ENCODE peak calls at places on chromosomes 4 and X, in nine cellular contexts. One of them, this sample, is unnamed.

GRCh38 chrX:48989483-48989882 is 12.6 kb downstream of the GRIPAP1 start:
- DNase-seq in ureter: no peak
- DNase-seq in posterior cingulate gyrus: no peak
- DNase-seq in left ventricle myocardium inferior: no peak
- DNase-seq in activated CD4-positive, alpha-beta T cell treated with anti-CD3 and anti-CD28 coated beads, Interleukin-2, amount 50 U/mL, for 48 hours: no peak
- DNase-seq in M059J: no peak
- DNase-seq in stimulated activated CD8-positive, alpha-beta memory T cell treated with anti-CD3 and anti-CD28 coated beads, Interleukin-12 subunit alpha, Interleukin-12 subunit beta, amount 100 ng/mL, for 4 hours: no peak
- DNase-seq in activated T-helper 1 cell treated with anti-CD3 and anti-CD28 coated beads, Interleukin-12 subunit alpha, Interleukin-12 subunit beta, Interleukin-2, Interleukin-4 antibody, amounts not matched to agents 30 ng/mL and 10 ng/mL and 1 ng/mL, durations not matched to agents 14 hours and 24 hours and 36 hours: no peak
- DNase-seq in NCI-H1694 treated with DMSO at 0.1 percent for 48 hours: no peak
- DNase-seq in this sample: no peak

GRCh38 chrX:69285401-69285871 is 120.2 kb upstream of the PJA1 start:
- DNase-seq in ureter: peak; percentile 71
- DNase-seq in posterior cingulate gyrus: no peak
- DNase-seq in left ventricle myocardium inferior: peak; percentile 51
- DNase-seq in activated CD4-positive, alpha-beta T cell treated with anti-CD3 and anti-CD28 coated beads, Interleukin-2, amount 50 U/mL, for 48 hours: no peak
- DNase-seq in M059J: no peak
- DNase-seq in stimulated activated CD8-positive, alpha-beta memory T cell treated with anti-CD3 and anti-CD28 coated beads, Interleukin-12 subunit alpha, Interleukin-12 subunit beta, amount 100 ng/mL, for 4 hours: no peak
- DNase-seq in activated T-helper 1 cell treated with anti-CD3 and anti-CD28 coated beads, Interleukin-12 subunit alpha, Interleukin-12 subunit beta, Interleukin-2, Interleukin-4 antibody, amounts not matched to agents 30 ng/mL and 10 ng/mL and 1 ng/mL, durations not matched to agents 14 hours and 24 hours and 36 hours: no peak
- DNase-seq in NCI-H1694 treated with DMSO at 0.1 percent for 48 hours: no peak
- DNase-seq in this sample: no peak

GRCh38 chrX:2654436-2655340 is 36.4 kb upstream of the CD99 start:
- DNase-seq in ureter: no peak
- DNase-seq in posterior cingulate gyrus: no peak
- DNase-seq in left ventricle myocardium inferior: no peak
- DNase-seq in activated CD4-positive, alpha-beta T cell treated with anti-CD3 and anti-CD28 coated beads, Interleukin-2, amount 50 U/mL, for 48 hours: no peak
- DNase-seq in M059J: peak; percentile 21
- DNase-seq in stimulated activated CD8-positive, alpha-beta memory T cell treated with anti-CD3 and anti-CD28 coated beads, Interleukin-12 subunit alpha, Interleukin-12 subunit beta, amount 100 ng/mL, for 4 hours: no peak
- DNase-seq in activated T-helper 1 cell treated with anti-CD3 and anti-CD28 coated beads, Interleukin-12 subunit alpha, Interleukin-12 subunit beta, Interleukin-2, Interleukin-4 antibody, amounts not matched to agents 30 ng/mL and 10 ng/mL and 1 ng/mL, durations not matched to agents 14 hours and 24 hours and 36 hours: no peak
- DNase-seq in NCI-H1694 treated with DMSO at 0.1 percent for 48 hours: no peak
- DNase-seq in this sample: peak; percentile 86

GRCh38 chr4:73731968-73732610 is 8.3 kb upstream of the CXCL8 start:
- DNase-seq in ureter: no peak
- DNase-seq in posterior cingulate gyrus: no peak
- DNase-seq in left ventricle myocardium inferior: no peak
- DNase-seq in activated CD4-positive, alpha-beta T cell treated with anti-CD3 and anti-CD28 coated beads, Interleukin-2, amount 50 U/mL, for 48 hours: no peak
- DNase-seq in M059J: no peak
- DNase-seq in stimulated activated CD8-positive, alpha-beta memory T cell treated with anti-CD3 and anti-CD28 coated beads, Interleukin-12 subunit alpha, Interleukin-12 subunit beta, amount 100 ng/mL, for 4 hours: no peak
- DNase-seq in activated T-helper 1 cell treated with anti-CD3 and anti-CD28 coated beads, Interleukin-12 subunit alpha, Interleukin-12 subunit beta, Interleukin-2, Interleukin-4 antibody, amounts not matched to agents 30 ng/mL and 10 ng/mL and 1 ng/mL, durations not matched to agents 14 hours and 24 hours and 36 hours: no peak
- DNase-seq in NCI-H1694 treated with DMSO at 0.1 percent for 48 hours: no peak
- DNase-seq in this sample: no peak

GRCh38 chrX:44483965-44484606 is 58.6 kb downstream of the FUNDC1 start:
- DNase-seq in ureter: no peak
- DNase-seq in posterior cingulate gyrus: no peak
- DNase-seq in left ventricle myocardium inferior: no peak
- DNase-seq in activated CD4-positive, alpha-beta T cell treated with anti-CD3 and anti-CD28 coated beads, Interleukin-2, amount 50 U/mL, for 48 hours: no peak
- DNase-seq in M059J: peak; percentile 59
- DNase-seq in stimulated activated CD8-positive, alpha-beta memory T cell treated with anti-CD3 and anti-CD28 coated beads, Interleukin-12 subunit alpha, Interleukin-12 subunit beta, amount 100 ng/mL, for 4 hours: no peak
- DNase-seq in activated T-helper 1 cell treated with anti-CD3 and anti-CD28 coated beads, Interleukin-12 subunit alpha, Interleukin-12 subunit beta, Interleukin-2, Interleukin-4 antibody, amounts not matched to agents 30 ng/mL and 10 ng/mL and 1 ng/mL, durations not matched to agents 14 hours and 24 hours and 36 hours: no peak
- DNase-seq in NCI-H1694 treated with DMSO at 0.1 percent for 48 hours: no peak
- DNase-seq in this sample: no peak

GRCh38 chrX:137427813-137428212 is 138.1 kb upstream of the ZIC3 start:
- DNase-seq in ureter: no peak
- DNase-seq in posterior cingulate gyrus: no peak
- DNase-seq in left ventricle myocardium inferior: no peak
- DNase-seq in activated CD4-positive, alpha-beta T cell treated with anti-CD3 and anti-CD28 coated beads, Interleukin-2, amount 50 U/mL, for 48 hours: no peak
- DNase-seq in M059J: no peak
- DNase-seq in stimulated activated CD8-positive, alpha-beta memory T cell treated with anti-CD3 and anti-CD28 coated beads, Interleukin-12 subunit alpha, Interleukin-12 subunit beta, amount 100 ng/mL, for 4 hours: no peak
- DNase-seq in activated T-helper 1 cell treated with anti-CD3 and anti-CD28 coated beads, Interleukin-12 subunit alpha, Interleukin-12 subunit beta, Interleukin-2, Interleukin-4 antibody, amounts not matched to agents 30 ng/mL and 10 ng/mL and 1 ng/mL, durations not matched to agents 14 hours and 24 hours and 36 hours: no peak
- DNase-seq in NCI-H1694 treated with DMSO at 0.1 percent for 48 hours: no peak
- DNase-seq in this sample: no peak

GRCh38 chrX:46575991-46576392 is 2.4 kb downstream of the CHST7 start:
- DNase-seq in ureter: no peak
- DNase-seq in posterior cingulate gyrus: no peak
- DNase-seq in left ventricle myocardium inferior: peak; percentile 36
- DNase-seq in activated CD4-positive, alpha-beta T cell treated with anti-CD3 and anti-CD28 coated beads, Interleukin-2, amount 50 U/mL, for 48 hours: no peak
- DNase-seq in M059J: no peak
- DNase-seq in stimulated activated CD8-positive, alpha-beta memory T cell treated with anti-CD3 and anti-CD28 coated beads, Interleukin-12 subunit alpha, Interleukin-12 subunit beta, amount 100 ng/mL, for 4 hours: no peak
- DNase-seq in activated T-helper 1 cell treated with anti-CD3 and anti-CD28 coated beads, Interleukin-12 subunit alpha, Interleukin-12 subunit beta, Interleukin-2, Interleukin-4 antibody, amounts not matched to agents 30 ng/mL and 10 ng/mL and 1 ng/mL, durations not matched to agents 14 hours and 24 hours and 36 hours: no peak
- DNase-seq in NCI-H1694 treated with DMSO at 0.1 percent for 48 hours: no peak
- DNase-seq in this sample: no peak

GRCh38 chr4:64890131-64890710 is 481.0 kb upstream of the TECRL start:
- DNase-seq in ureter: no peak
- DNase-seq in posterior cingulate gyrus: no peak
- DNase-seq in left ventricle myocardium inferior: no peak
- DNase-seq in activated CD4-positive, alpha-beta T cell treated with anti-CD3 and anti-CD28 coated beads, Interleukin-2, amount 50 U/mL, for 48 hours: no peak
- DNase-seq in M059J: peak; percentile 17
- DNase-seq in stimulated activated CD8-positive, alpha-beta memory T cell treated with anti-CD3 and anti-CD28 coated beads, Interleukin-12 subunit alpha, Interleukin-12 subunit beta, amount 100 ng/mL, for 4 hours: no peak
- DNase-seq in activated T-helper 1 cell treated with anti-CD3 and anti-CD28 coated beads, Interleukin-12 subunit alpha, Interleukin-12 subunit beta, Interleukin-2, Interleukin-4 antibody, amounts not matched to agents 30 ng/mL and 10 ng/mL and 1 ng/mL, durations not matched to agents 14 hours and 24 hours and 36 hours: no peak
- DNase-seq in NCI-H1694 treated with DMSO at 0.1 percent for 48 hours: no peak
- DNase-seq in this sample: no peak

GRCh38 chr4:92677805-92678204 is 374.0 kb downstream of the GRID2 start:
- DNase-seq in ureter: no peak
- DNase-seq in posterior cingulate gyrus: no peak
- DNase-seq in left ventricle myocardium inferior: no peak
- DNase-seq in activated CD4-positive, alpha-beta T cell treated with anti-CD3 and anti-CD28 coated beads, Interleukin-2, amount 50 U/mL, for 48 hours: no peak
- DNase-seq in M059J: no peak
- DNase-seq in stimulated activated CD8-positive, alpha-beta memory T cell treated with anti-CD3 and anti-CD28 coated beads, Interleukin-12 subunit alpha, Interleukin-12 subunit beta, amount 100 ng/mL, for 4 hours: no peak
- DNase-seq in activated T-helper 1 cell treated with anti-CD3 and anti-CD28 coated beads, Interleukin-12 subunit alpha, Interleukin-12 subunit beta, Interleukin-2, Interleukin-4 antibody, amounts not matched to agents 30 ng/mL and 10 ng/mL and 1 ng/mL, durations not matched to agents 14 hours and 24 hours and 36 hours: no peak
- DNase-seq in NCI-H1694 treated with DMSO at 0.1 percent for 48 hours: no peak
- DNase-seq in this sample: no peak

GRCh38 chr4:33649015-33649414 is 2595.3 kb downstream of the ARAP2 start:
- DNase-seq in ureter: no peak
- DNase-seq in posterior cingulate gyrus: no peak
- DNase-seq in left ventricle myocardium inferior: no peak
- DNase-seq in activated CD4-positive, alpha-beta T cell treated with anti-CD3 and anti-CD28 coated beads, Interleukin-2, amount 50 U/mL, for 48 hours: no peak
- DNase-seq in M059J: peak; percentile 39
- DNase-seq in stimulated activated CD8-positive, alpha-beta memory T cell treated with anti-CD3 and anti-CD28 coated beads, Interleukin-12 subunit alpha, Interleukin-12 subunit beta, amount 100 ng/mL, for 4 hours: no peak
- DNase-seq in activated T-helper 1 cell treated with anti-CD3 and anti-CD28 coated beads, Interleukin-12 subunit alpha, Interleukin-12 subunit beta, Interleukin-2, Interleukin-4 antibody, amounts not matched to agents 30 ng/mL and 10 ng/mL and 1 ng/mL, durations not matched to agents 14 hours and 24 hours and 36 hours: no peak
- DNase-seq in NCI-H1694 treated with DMSO at 0.1 percent for 48 hours: no peak
- DNase-seq in this sample: no peak

GRCh38 chr4:118237531-118237930 is 115.3 kb downstream of the PRSS12 start:
- DNase-seq in ureter: no peak
- DNase-seq in posterior cingulate gyrus: no peak
- DNase-seq in left ventricle myocardium inferior: no peak
- DNase-seq in activated CD4-positive, alpha-beta T cell treated with anti-CD3 and anti-CD28 coated beads, Interleukin-2, amount 50 U/mL, for 48 hours: no peak
- DNase-seq in M059J: no peak
- DNase-seq in stimulated activated CD8-positive, alpha-beta memory T cell treated with anti-CD3 and anti-CD28 coated beads, Interleukin-12 subunit alpha, Interleukin-12 subunit beta, amount 100 ng/mL, for 4 hours: no peak
- DNase-seq in activated T-helper 1 cell treated with anti-CD3 and anti-CD28 coated beads, Interleukin-12 subunit alpha, Interleukin-12 subunit beta, Interleukin-2, Interleukin-4 antibody, amounts not matched to agents 30 ng/mL and 10 ng/mL and 1 ng/mL, durations not matched to agents 14 hours and 24 hours and 36 hours: no peak
- DNase-seq in NCI-H1694 treated with DMSO at 0.1 percent for 48 hours: no peak
- DNase-seq in this sample: no peak

GRCh38 chrX:119468930-119469635 is 839 bp downstream of the SLC25A5 start:
- DNase-seq in ureter: peak; percentile 89
- DNase-seq in posterior cingulate gyrus: peak; percentile 76
- DNase-seq in left ventricle myocardium inferior: peak; percentile 88
- DNase-seq in activated CD4-positive, alpha-beta T cell treated with anti-CD3 and anti-CD28 coated beads, Interleukin-2, amount 50 U/mL, for 48 hours: peak; percentile 87
- DNase-seq in M059J: peak; percentile 86
- DNase-seq in stimulated activated CD8-positive, alpha-beta memory T cell treated with anti-CD3 and anti-CD28 coated beads, Interleukin-12 subunit alpha, Interleukin-12 subunit beta, amount 100 ng/mL, for 4 hours: peak; percentile 75
- DNase-seq in activated T-helper 1 cell treated with anti-CD3 and anti-CD28 coated beads, Interleukin-12 subunit alpha, Interleukin-12 subunit beta, Interleukin-2, Interleukin-4 antibody, amounts not matched to agents 30 ng/mL and 10 ng/mL and 1 ng/mL, durations not matched to agents 14 hours and 24 hours and 36 hours: peak; percentile 83
- DNase-seq in NCI-H1694 treated with DMSO at 0.1 percent for 48 hours: peak; percentile 50
- DNase-seq in this sample: peak; percentile 89

GRCh38 chrX:17848545-17849265 is 12.4 kb downstream of the RAI2 start:
- DNase-seq in ureter: no peak
- DNase-seq in posterior cingulate gyrus: no peak
- DNase-seq in left ventricle myocardium inferior: no peak
- DNase-seq in activated CD4-positive, alpha-beta T cell treated with anti-CD3 and anti-CD28 coated beads, Interleukin-2, amount 50 U/mL, for 48 hours: no peak
- DNase-seq in M059J: no peak
- DNase-seq in stimulated activated CD8-positive, alpha-beta memory T cell treated with anti-CD3 and anti-CD28 coated beads, Interleukin-12 subunit alpha, Interleukin-12 subunit beta, amount 100 ng/mL, for 4 hours: no peak
- DNase-seq in activated T-helper 1 cell treated with anti-CD3 and anti-CD28 coated beads, Interleukin-12 subunit alpha, Interleukin-12 subunit beta, Interleukin-2, Interleukin-4 antibody, amounts not matched to agents 30 ng/mL and 10 ng/mL and 1 ng/mL, durations not matched to agents 14 hours and 24 hours and 36 hours: no peak
- DNase-seq in NCI-H1694 treated with DMSO at 0.1 percent for 48 hours: no peak
- DNase-seq in this sample: no peak

GRCh38 chr4:183287677-183288076 is 32.4 kb downstream of the CLDN22 start:
- DNase-seq in ureter: no peak
- DNase-seq in posterior cingulate gyrus: no peak
- DNase-seq in left ventricle myocardium inferior: no peak
- DNase-seq in activated CD4-positive, alpha-beta T cell treated with anti-CD3 and anti-CD28 coated beads, Interleukin-2, amount 50 U/mL, for 48 hours: no peak
- DNase-seq in M059J: no peak
- DNase-seq in stimulated activated CD8-positive, alpha-beta memory T cell treated with anti-CD3 and anti-CD28 coated beads, Interleukin-12 subunit alpha, Interleukin-12 subunit beta, amount 100 ng/mL, for 4 hours: no peak
- DNase-seq in activated T-helper 1 cell treated with anti-CD3 and anti-CD28 coated beads, Interleukin-12 subunit alpha, Interleukin-12 subunit beta, Interleukin-2, Interleukin-4 antibody, amounts not matched to agents 30 ng/mL and 10 ng/mL and 1 ng/mL, durations not matched to agents 14 hours and 24 hours and 36 hours: no peak
- DNase-seq in NCI-H1694 treated with DMSO at 0.1 percent for 48 hours: no peak
- DNase-seq in this sample: no peak

GRCh38 chr4:2243682-2244380 is 1.9 kb upstream of the HAUS3 start:
- DNase-seq in ureter: peak; percentile 60
- DNase-seq in posterior cingulate gyrus: no peak
- DNase-seq in left ventricle myocardium inferior: peak; percentile 50
- DNase-seq in activated CD4-positive, alpha-beta T cell treated with anti-CD3 and anti-CD28 coated beads, Interleukin-2, amount 50 U/mL, for 48 hours: no peak
- DNase-seq in M059J: peak; percentile 45
- DNase-seq in stimulated activated CD8-positive, alpha-beta memory T cell treated with anti-CD3 and anti-CD28 coated beads, Interleukin-12 subunit alpha, Interleukin-12 subunit beta, amount 100 ng/mL, for 4 hours: no peak
- DNase-seq in activated T-helper 1 cell treated with anti-CD3 and anti-CD28 coated beads, Interleukin-12 subunit alpha, Interleukin-12 subunit beta, Interleukin-2, Interleukin-4 antibody, amounts not matched to agents 30 ng/mL and 10 ng/mL and 1 ng/mL, durations not matched to agents 14 hours and 24 hours and 36 hours: no peak
- DNase-seq in NCI-H1694 treated with DMSO at 0.1 percent for 48 hours: peak; percentile 16
- DNase-seq in this sample: peak; percentile 50

GRCh38 chrX:153868576-153869472 is 17.1 kb downstream of the L1CAM start:
- DNase-seq in ureter: no peak
- DNase-seq in posterior cingulate gyrus: no peak
- DNase-seq in left ventricle myocardium inferior: no peak
- DNase-seq in activated CD4-positive, alpha-beta T cell treated with anti-CD3 and anti-CD28 coated beads, Interleukin-2, amount 50 U/mL, for 48 hours: no peak
- DNase-seq in M059J: no peak
- DNase-seq in stimulated activated CD8-positive, alpha-beta memory T cell treated with anti-CD3 and anti-CD28 coated beads, Interleukin-12 subunit alpha, Interleukin-12 subunit beta, amount 100 ng/mL, for 4 hours: no peak
- DNase-seq in activated T-helper 1 cell treated with anti-CD3 and anti-CD28 coated beads, Interleukin-12 subunit alpha, Interleukin-12 subunit beta, Interleukin-2, Interleukin-4 antibody, amounts not matched to agents 30 ng/mL and 10 ng/mL and 1 ng/mL, durations not matched to agents 14 hours and 24 hours and 36 hours: no peak
- DNase-seq in NCI-H1694 treated with DMSO at 0.1 percent for 48 hours: no peak
- DNase-seq in this sample: no peak

GRCh38 chr4:124710911-124711310 is 1.6 kb downstream of the ANKRD50 start:
- DNase-seq in ureter: no peak
- DNase-seq in posterior cingulate gyrus: no peak
- DNase-seq in left ventricle myocardium inferior: no peak
- DNase-seq in activated CD4-positive, alpha-beta T cell treated with anti-CD3 and anti-CD28 coated beads, Interleukin-2, amount 50 U/mL, for 48 hours: no peak
- DNase-seq in M059J: peak; percentile 28
- DNase-seq in stimulated activated CD8-positive, alpha-beta memory T cell treated with anti-CD3 and anti-CD28 coated beads, Interleukin-12 subunit alpha, Interleukin-12 subunit beta, amount 100 ng/mL, for 4 hours: no peak
- DNase-seq in activated T-helper 1 cell treated with anti-CD3 and anti-CD28 coated beads, Interleukin-12 subunit alpha, Interleukin-12 subunit beta, Interleukin-2, Interleukin-4 antibody, amounts not matched to agents 30 ng/mL and 10 ng/mL and 1 ng/mL, durations not matched to agents 14 hours and 24 hours and 36 hours: no peak
- DNase-seq in NCI-H1694 treated with DMSO at 0.1 percent for 48 hours: no peak
- DNase-seq in this sample: no peak

GRCh38 chr4:143382539-143382938 is 45.9 kb downstream of the GAB1 start:
- DNase-seq in ureter: no peak
- DNase-seq in posterior cingulate gyrus: no peak
- DNase-seq in left ventricle myocardium inferior: no peak
- DNase-seq in activated CD4-positive, alpha-beta T cell treated with anti-CD3 and anti-CD28 coated beads, Interleukin-2, amount 50 U/mL, for 48 hours: no peak
- DNase-seq in M059J: no peak
- DNase-seq in stimulated activated CD8-positive, alpha-beta memory T cell treated with anti-CD3 and anti-CD28 coated beads, Interleukin-12 subunit alpha, Interleukin-12 subunit beta, amount 100 ng/mL, for 4 hours: no peak
- DNase-seq in activated T-helper 1 cell treated with anti-CD3 and anti-CD28 coated beads, Interleukin-12 subunit alpha, Interleukin-12 subunit beta, Interleukin-2, Interleukin-4 antibody, amounts not matched to agents 30 ng/mL and 10 ng/mL and 1 ng/mL, durations not matched to agents 14 hours and 24 hours and 36 hours: no peak
- DNase-seq in NCI-H1694 treated with DMSO at 0.1 percent for 48 hours: no peak
- DNase-seq in this sample: no peak

GRCh38 chr4:38674206-38675144 is 10.5 kb downstream of the KLF3 start:
- DNase-seq in ureter: no peak
- DNase-seq in posterior cingulate gyrus: no peak
- DNase-seq in left ventricle myocardium inferior: no peak
- DNase-seq in activated CD4-positive, alpha-beta T cell treated with anti-CD3 and anti-CD28 coated beads, Interleukin-2, amount 50 U/mL, for 48 hours: no peak
- DNase-seq in M059J: peak; percentile 67
- DNase-seq in stimulated activated CD8-positive, alpha-beta memory T cell treated with anti-CD3 and anti-CD28 coated beads, Interleukin-12 subunit alpha, Interleukin-12 subunit beta, amount 100 ng/mL, for 4 hours: no peak
- DNase-seq in activated T-helper 1 cell treated with anti-CD3 and anti-CD28 coated beads, Interleukin-12 subunit alpha, Interleukin-12 subunit beta, Interleukin-2, Interleukin-4 antibody, amounts not matched to agents 30 ng/mL and 10 ng/mL and 1 ng/mL, durations not matched to agents 14 hours and 24 hours and 36 hours: no peak
- DNase-seq in NCI-H1694 treated with DMSO at 0.1 percent for 48 hours: no peak
- DNase-seq in this sample: no peak

GRCh38 chr4:140098481-140099132 is 55.4 kb downstream of the MAML3 start:
- DNase-seq in ureter: no peak
- DNase-seq in posterior cingulate gyrus: no peak
- DNase-seq in left ventricle myocardium inferior: no peak
- DNase-seq in activated CD4-positive, alpha-beta T cell treated with anti-CD3 and anti-CD28 coated beads, Interleukin-2, amount 50 U/mL, for 48 hours: no peak
- DNase-seq in M059J: peak; percentile 73
- DNase-seq in stimulated activated CD8-positive, alpha-beta memory T cell treated with anti-CD3 and anti-CD28 coated beads, Interleukin-12 subunit alpha, Interleukin-12 subunit beta, amount 100 ng/mL, for 4 hours: no peak
- DNase-seq in activated T-helper 1 cell treated with anti-CD3 and anti-CD28 coated beads, Interleukin-12 subunit alpha, Interleukin-12 subunit beta, Interleukin-2, Interleukin-4 antibody, amounts not matched to agents 30 ng/mL and 10 ng/mL and 1 ng/mL, durations not matched to agents 14 hours and 24 hours and 36 hours: no peak
- DNase-seq in NCI-H1694 treated with DMSO at 0.1 percent for 48 hours: no peak
- DNase-seq in this sample: no peak

GRCh38 chrX:29903365-29903764 is 312.0 kb upstream of the MAGEB2 start:
- DNase-seq in ureter: no peak
- DNase-seq in posterior cingulate gyrus: no peak
- DNase-seq in left ventricle myocardium inferior: no peak
- DNase-seq in activated CD4-positive, alpha-beta T cell treated with anti-CD3 and anti-CD28 coated beads, Interleukin-2, amount 50 U/mL, for 48 hours: no peak
- DNase-seq in M059J: no peak
- DNase-seq in stimulated activated CD8-positive, alpha-beta memory T cell treated with anti-CD3 and anti-CD28 coated beads, Interleukin-12 subunit alpha, Interleukin-12 subunit beta, amount 100 ng/mL, for 4 hours: no peak
- DNase-seq in activated T-helper 1 cell treated with anti-CD3 and anti-CD28 coated beads, Interleukin-12 subunit alpha, Interleukin-12 subunit beta, Interleukin-2, Interleukin-4 antibody, amounts not matched to agents 30 ng/mL and 10 ng/mL and 1 ng/mL, durations not matched to agents 14 hours and 24 hours and 36 hours: no peak
- DNase-seq in NCI-H1694 treated with DMSO at 0.1 percent for 48 hours: no peak
- DNase-seq in this sample: no peak

GRCh38 chr4:8179771-8180170 is 19.3 kb upstream of the SH3TC1 start:
- DNase-seq in ureter: no peak
- DNase-seq in posterior cingulate gyrus: no peak
- DNase-seq in left ventricle myocardium inferior: no peak
- DNase-seq in activated CD4-positive, alpha-beta T cell treated with anti-CD3 and anti-CD28 coated beads, Interleukin-2, amount 50 U/mL, for 48 hours: no peak
- DNase-seq in M059J: no peak
- DNase-seq in stimulated activated CD8-positive, alpha-beta memory T cell treated with anti-CD3 and anti-CD28 coated beads, Interleukin-12 subunit alpha, Interleukin-12 subunit beta, amount 100 ng/mL, for 4 hours: no peak
- DNase-seq in activated T-helper 1 cell treated with anti-CD3 and anti-CD28 coated beads, Interleukin-12 subunit alpha, Interleukin-12 subunit beta, Interleukin-2, Interleukin-4 antibody, amounts not matched to agents 30 ng/mL and 10 ng/mL and 1 ng/mL, durations not matched to agents 14 hours and 24 hours and 36 hours: no peak
- DNase-seq in NCI-H1694 treated with DMSO at 0.1 percent for 48 hours: no peak
- DNase-seq in this sample: no peak

This sample was measured in mucosa of gallbladder.